ENCODE peak calls at places on chromosomes 3 and 15, in eight cellular contexts. S, V, A, Q, K, C, H and X are unnamed samples.

GRCh38 chr3:185629554-185630181 is 43.6 kb downstream of the SENP2 start:
- DNase-seq in S (peak; percentile 24), V (no peak), A (no peak), Q (no peak), K (no peak), C (no peak), H (no peak), X (no peak)

GRCh38 chr3:5312278-5312677 is 124.8 kb downstream of the EDEM1 start:
- DNase-seq in S (no peak), V (no peak), A (no peak), Q (no peak), K (no peak), C (no peak), H (no peak), X (no peak)

GRCh38 chr3:50204804-50205718 is at the start of gene SLC38A3:
- DNase-seq in S (no peak), V (peak; percentile 48), A (no peak), Q (peak; percentile 44), K (peak; percentile 87), C (peak; percentile 83), H (no peak), X (no peak)

GRCh38 chr3:182129745-182130144 is 418.0 kb downstream of the SOX2 start:
- DNase-seq in S (no peak), V (no peak), A (no peak), Q (no peak), K (no peak), C (no peak), H (no peak), X (no peak)

GRCh38 chr15:66881173-66881905 is 179.3 kb downstream of the SMAD6 start:
- DNase-seq in S (no peak), V (no peak), A (no peak), Q (no peak), K (peak; percentile 20), C (no peak), H (peak; percentile 22), X (peak; percentile 84)

GRCh38 chr15:41825145-41825544 is 2.7 kb upstream of the JMJD7 start:
- DNase-seq in S (no peak), V (no peak), A (no peak), Q (no peak), K (peak; percentile 41), C (no peak), H (no peak), X (no peak)

GRCh38 chr3:62373215-62373614 is at the start of gene FEZF2:
- DNase-seq in S (no peak), V (no peak), A (no peak), Q (no peak), K (peak; percentile 72), C (no peak), H (no peak), X (no peak)

GRCh38 chr3:196518999-196519737 is 4.0 kb upstream of the SMCO1 start:
- DNase-seq in S (no peak), V (peak; percentile 59), A (no peak), Q (peak; percentile 25), K (no peak), C (peak; percentile 78), H (peak; percentile 82), X (peak; percentile 92)

GRCh38 chr3:68876112-68876713 is 56.1 kb downstream of the TAFA4 start:
- DNase-seq in S (peak; percentile 17), V (no peak), A (peak; percentile 3), Q (no peak), K (no peak), C (peak; percentile 43), H (no peak), X (no peak)

GRCh38 chr15:39501366-39501765 is 79.5 kb upstream of the THBS1 start:
- DNase-seq in S (no peak), V (no peak), A (no peak), Q (no peak), K (no peak), C (no peak), H (no peak), X (no peak)

GRCh38 chr3:71504250-71505036 is 79.1 kb downstream of the FOXP1 start:
- DNase-seq in S (no peak), V (peak; percentile 35), A (peak; percentile 85), Q (no peak), K (no peak), C (peak; percentile 21), H (no peak), X (no peak)

GRCh38 chr3:10882851-10883250 is 66.8 kb downstream of the SLC6A11 start:
- DNase-seq in S (no peak), V (no peak), A (no peak), Q (no peak), K (peak; percentile 54), C (no peak), H (no peak), X (no peak)

GRCh38 chr3:38009807-38010591 is 19.4 kb downstream of the VILL start:
- DNase-seq in S (no peak), V (peak; percentile 24), A (no peak), Q (no peak), K (no peak), C (no peak), H (no peak), X (no peak)

GRCh38 chr3:54713455-54713854 is 214.4 kb downstream of the LRTM1 start:
- DNase-seq in S (no peak), V (no peak), A (no peak), Q (no peak), K (no peak), C (no peak), H (no peak), X (no peak)

DNA sequence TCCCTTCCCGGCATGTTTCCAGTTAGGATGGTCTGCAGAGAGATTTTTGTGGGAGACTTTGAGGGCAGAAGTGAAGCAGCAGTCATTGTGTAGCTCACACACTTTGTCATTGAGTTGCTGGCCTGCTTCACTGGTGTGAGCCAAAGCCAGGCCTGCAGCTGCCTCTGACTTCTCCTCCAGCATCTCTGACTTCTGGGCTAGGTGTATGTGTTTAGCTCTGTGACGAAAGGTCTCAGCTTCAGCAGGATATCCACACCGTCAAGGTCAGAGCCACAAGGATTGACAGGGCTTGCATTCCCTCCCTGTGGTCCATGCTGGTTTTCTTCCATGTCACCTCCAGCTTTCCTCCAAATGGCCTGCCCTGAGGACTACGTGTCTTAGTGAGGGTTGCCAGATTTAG is 57.1 kb upstream of the OSBPL11 start:
- DNase-seq in S (no peak), V (no peak), A (no peak), Q (no peak), K (no peak), C (no peak), H (no peak), X (no peak)
- TF ChIP-seq CTCF in S (no peak), V (no peak), A (no peak), Q (no peak), K (no peak), C (no peak), H (no peak), X (no peak)

DNA sequence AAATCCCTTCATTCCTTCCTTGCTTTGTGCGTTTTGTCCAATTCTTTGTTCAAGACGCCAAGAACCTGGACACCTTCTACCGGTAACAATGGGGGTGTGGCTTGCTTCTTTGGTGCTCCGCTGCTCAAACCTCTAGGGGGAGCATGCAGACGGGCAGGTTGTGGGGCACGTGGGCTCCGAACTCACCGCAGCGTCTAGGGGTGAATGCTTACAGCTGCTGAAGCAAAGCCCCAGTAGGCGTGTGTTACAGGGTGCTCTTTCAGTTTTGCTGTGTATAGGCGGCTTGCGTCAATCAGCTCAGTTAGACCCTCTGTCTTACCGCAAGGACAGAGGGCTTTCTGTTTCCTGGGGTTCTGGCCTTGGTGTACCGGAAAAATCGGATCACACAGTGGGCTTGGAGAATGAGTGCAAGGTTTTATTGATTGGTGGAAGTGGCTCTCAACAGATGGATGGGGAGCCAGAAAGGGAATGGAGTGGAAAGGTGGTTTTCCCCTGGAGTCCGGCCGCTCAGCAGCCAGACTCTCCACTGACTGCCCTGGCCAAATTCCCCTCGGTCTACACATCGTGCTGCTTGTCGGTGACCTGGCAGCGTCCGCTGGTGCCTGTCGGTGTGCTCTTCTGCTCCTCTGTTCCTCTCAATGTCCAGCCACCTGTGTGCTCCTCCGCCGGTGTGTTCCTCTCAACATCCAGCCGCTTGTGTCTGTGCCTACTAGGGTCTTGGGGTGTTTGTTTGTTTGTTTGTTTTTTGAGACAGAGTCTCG is 1.2 kb upstream of the LRRC34 start:
- DNase-seq in S (peak; percentile 83), V (no peak), A (no peak), Q (peak; percentile 31), K (no peak), C (no peak), H (no peak), X (no peak)
- TF ChIP-seq POLR2A in S (peak; percentile 70), V (no peak), A (no peak), Q (no peak), K (no peak), C (no peak), H (no peak), X (no peak)

GRCh38 chr3:140216249-140216648 is 281.3 kb downstream of the CLSTN2 start:
- DNase-seq in S (no peak), V (no peak), A (peak; percentile 10), Q (no peak), K (no peak), C (peak; percentile 54), H (no peak), X (no peak)
- TF ChIP-seq CTCF in S (peak; percentile 73), V (no peak), A (no peak), Q (no peak), K (peak; percentile 11), C (peak; percentile 44), H (no peak), X (no peak)

DNA sequence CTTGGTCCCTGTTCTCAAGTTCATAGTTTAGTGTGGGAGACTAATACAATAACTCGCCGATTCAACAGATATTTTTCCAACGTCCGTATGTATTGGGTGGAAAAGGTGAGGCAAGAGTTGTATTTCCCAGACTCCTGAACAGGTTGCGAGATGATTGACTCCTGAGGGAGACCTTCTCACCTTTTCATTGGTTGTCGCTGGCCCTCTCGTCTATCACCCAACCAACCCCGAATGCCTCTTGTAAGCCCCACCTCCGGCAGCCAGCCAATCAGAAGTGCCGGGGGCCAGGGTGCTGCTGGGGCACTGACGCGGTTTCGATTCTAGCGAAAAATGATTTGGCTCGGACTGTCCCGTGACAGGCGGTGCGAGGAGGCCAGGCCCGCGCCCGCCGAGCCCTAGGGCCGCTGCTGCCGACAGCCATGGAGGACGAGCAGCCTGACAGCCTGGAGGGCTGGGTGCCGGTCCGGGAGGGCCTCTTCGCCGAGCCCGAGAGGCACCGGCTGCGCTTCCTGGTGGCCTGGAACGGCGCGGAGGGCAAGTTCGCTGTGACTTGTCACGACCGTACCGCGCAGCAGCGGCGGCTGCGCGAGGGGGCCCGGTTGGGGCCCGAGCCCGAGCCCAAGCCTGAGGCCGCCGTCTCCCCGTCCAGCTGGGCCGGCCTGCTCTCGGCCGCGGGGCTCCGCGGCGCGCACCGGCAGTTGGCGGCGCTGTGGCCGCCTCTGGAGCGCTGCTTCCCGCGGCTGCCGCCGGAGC is at the start of gene WHAMM:
- DNase-seq in S (peak; percentile 88), V (peak; percentile 99), A (peak; percentile 99), Q (peak; percentile 99), K (peak; percentile 95), C (peak; percentile 99), H (peak; percentile 100), X (peak; percentile 99)
- TF ChIP-seq POLR2A in S (peak; percentile 95), V (peak; percentile 96), A (peak; percentile 93), Q (peak; percentile 95), K (peak; percentile 97), C (peak; percentile 91), H (peak; percentile 91), X (no peak)